ENCODE peak calls at places on chromosomes 6 and 20, in five cellular contexts. One of them, this sample, is unnamed.

GRCh38 chr6:42498473-42499128 is 46.9 kb upstream of the TRERF1 start:
- DNase-seq in ovary: no peak
- DNase-seq in spleen: no peak
- DNase-seq in keratinocyte: no peak
- DNase-seq in gastrocnemius medialis: no peak
- DNase-seq in this sample: no peak

GRCh38 chr20:13202553-13202952 is 18.5 kb upstream of the ISM1 start:
- DNase-seq in gastrocnemius medialis: no peak
- DNase-seq in ovary: no peak
- DNase-seq in keratinocyte: no peak
- DNase-seq in spleen: no peak
- DNase-seq in this sample: no peak

GRCh38 chr20:43193443-43193842 is 3.7 kb upstream of the PTPRT start:
- DNase-seq in spleen: no peak
- DNase-seq in gastrocnemius medialis: no peak
- DNase-seq in keratinocyte: no peak
- DNase-seq in ovary: no peak
- DNase-seq in this sample: no peak

GRCh38 chr6:43021270-43022047 is at the start of gene RRP36:
- DNase-seq in ovary: peak; percentile 85
- DNase-seq in spleen: peak; percentile 96
- DNase-seq in gastrocnemius medialis: peak; percentile 67
- DNase-seq in keratinocyte: no peak
- DNase-seq in this sample: peak; percentile 30

GRCh38 chr20:45138451-45139300 is 14.4 kb upstream of the WFDC12 start:
- DNase-seq in ovary: no peak
- DNase-seq in spleen: peak; percentile 91
- DNase-seq in gastrocnemius medialis: no peak
- DNase-seq in keratinocyte: no peak
- DNase-seq in this sample: no peak

GRCh38 chr6:24494726-24495515 is at the start of gene ALDH5A1:
- DNase-seq in keratinocyte: no peak
- DNase-seq in ovary: peak; percentile 82
- DNase-seq in spleen: peak; percentile 95
- DNase-seq in gastrocnemius medialis: peak; percentile 52
- DNase-seq in this sample: peak; percentile 11

GRCh38 chr6:80314531-80314930 is 208.1 kb downstream of the BCKDHB start:
- DNase-seq in ovary: no peak
- DNase-seq in gastrocnemius medialis: no peak
- DNase-seq in spleen: peak; percentile 61
- DNase-seq in keratinocyte: no peak
- DNase-seq in this sample: no peak

GRCh38 chr6:22147983-22148797 is 148.6 kb downstream of the PRL start:
- DNase-seq in gastrocnemius medialis: no peak
- DNase-seq in keratinocyte: no peak
- DNase-seq in ovary: peak; percentile 38
- DNase-seq in spleen: no peak
- DNase-seq in this sample: no peak

GRCh38 chr6:14747881-14748520 is 497.9 kb upstream of the JARID2 start:
- DNase-seq in keratinocyte: no peak
- DNase-seq in spleen: no peak
- DNase-seq in ovary: no peak
- DNase-seq in gastrocnemius medialis: no peak
- DNase-seq in this sample: no peak

GRCh38 chr6:11810039-11810541 is 31.5 kb upstream of the ADTRP start:
- DNase-seq in ovary: peak; percentile 86
- DNase-seq in spleen: no peak
- DNase-seq in gastrocnemius medialis: peak; percentile 15
- DNase-seq in keratinocyte: peak; percentile 46
- DNase-seq in this sample: peak; percentile 60

GRCh38 chr6:32692019-32692418 is 25.6 kb upstream of the HLA-DQB1 start:
- DNase-seq in keratinocyte: no peak
- DNase-seq in spleen: no peak
- DNase-seq in ovary: no peak
- DNase-seq in gastrocnemius medialis: no peak
- DNase-seq in this sample: no peak

GRCh38 chr6:166454692-166455515 is 72.2 kb upstream of the MPC1 start:
- DNase-seq in spleen: peak; percentile 28
- DNase-seq in gastrocnemius medialis: no peak
- DNase-seq in keratinocyte: no peak
- DNase-seq in ovary: no peak
- DNase-seq in this sample: no peak

GRCh38 chr20:47468290-47469050 is 33.2 kb upstream of the NCOA3 start:
- DNase-seq in gastrocnemius medialis: no peak
- DNase-seq in spleen: no peak
- DNase-seq in keratinocyte: no peak
- DNase-seq in ovary: no peak
- DNase-seq in this sample: no peak

GRCh38 chr6:10668126-10668917 is 26.1 kb downstream of the C6orf52 start:
- DNase-seq in keratinocyte: no peak
- DNase-seq in spleen: no peak
- DNase-seq in ovary: no peak
- DNase-seq in gastrocnemius medialis: no peak
- DNase-seq in this sample: no peak

GRCh38 chr20:58271596-58272460 is 37.7 kb upstream of the RAB22A start:
- DNase-seq in gastrocnemius medialis: no peak
- DNase-seq in ovary: no peak
- DNase-seq in keratinocyte: no peak
- DNase-seq in spleen: no peak
- DNase-seq in this sample: no peak

GRCh38 chr20:21027569-21027968 is 78.6 kb downstream of the LINC00237 start:
- DNase-seq in gastrocnemius medialis: no peak
- DNase-seq in spleen: no peak
- DNase-seq in keratinocyte: no peak
- DNase-seq in ovary: no peak
- DNase-seq in this sample: no peak

GRCh38 chr20:21028436-21028835 is 77.7 kb downstream of the LINC00237 start:
- DNase-seq in spleen: no peak
- DNase-seq in ovary: no peak
- DNase-seq in gastrocnemius medialis: no peak
- DNase-seq in keratinocyte: no peak
- DNase-seq in this sample: no peak

GRCh38 chr20:21029356-21029755 is 76.8 kb downstream of the LINC00237 start:
- DNase-seq in spleen: no peak
- DNase-seq in gastrocnemius medialis: no peak
- DNase-seq in keratinocyte: no peak
- DNase-seq in ovary: no peak
- DNase-seq in this sample: no peak

GRCh38 chr20:21028921-21029320 is 77.2 kb downstream of the LINC00237 start:
- DNase-seq in keratinocyte: no peak
- DNase-seq in ovary: no peak
- DNase-seq in spleen: no peak
- DNase-seq in gastrocnemius medialis: no peak
- DNase-seq in this sample: no peak

GRCh38 chr20:21026951-21027350 is 79.2 kb downstream of the LINC00237 start:
- DNase-seq in keratinocyte: no peak
- DNase-seq in ovary: no peak
- DNase-seq in spleen: no peak
- DNase-seq in gastrocnemius medialis: no peak
- DNase-seq in this sample: no peak
- H3K4me1 ChIP-seq in keratinocyte: no peaks in the 10 kb centered on the region
- H3K4me1 ChIP-seq in ovary: no peaks in the 10 kb centered on the region
- H3K4me1 ChIP-seq in spleen: no peaks in the 10 kb centered on the region
- H3K4me1 ChIP-seq in gastrocnemius medialis: no peaks in the 10 kb centered on the region
- H3K4me1 ChIP-seq in this sample: no peaks in the 10 kb centered on the region

DNA sequence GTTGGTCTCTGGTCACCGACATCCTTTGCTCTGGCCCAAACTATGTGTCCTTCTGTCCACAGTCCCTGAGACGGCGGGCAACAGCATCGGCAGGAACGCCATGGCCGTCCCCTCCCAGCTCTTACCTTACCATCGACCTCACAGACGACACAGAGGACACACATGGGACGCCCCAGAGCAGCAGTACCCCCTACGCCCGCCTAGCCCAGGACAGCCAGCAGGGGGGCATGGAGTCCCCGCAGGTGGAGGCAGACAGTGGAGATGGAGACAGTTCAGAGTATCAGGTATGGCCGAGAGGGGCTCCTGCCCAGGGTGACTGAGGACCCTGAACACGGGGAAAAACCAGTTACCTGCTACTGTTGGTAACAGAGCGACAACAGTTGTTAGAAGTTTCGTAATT is 25.0 kb downstream of the DNMT3B start:
- DNase-seq in gastrocnemius medialis: no peak
- DNase-seq in ovary: no peak
- DNase-seq in keratinocyte: no peak
- DNase-seq in spleen: no peak
- DNase-seq in this sample: no peak
- TF ChIP-seq CTCF in gastrocnemius medialis: no peak
- TF ChIP-seq CTCF in ovary: no peak
- TF ChIP-seq CTCF in keratinocyte: no peak
- TF ChIP-seq CTCF in spleen: no peak
- TF ChIP-seq CTCF in this sample: no peak

GRCh38 chr6:72624557-72625160 is 2.8 kb downstream of the KCNQ5 start:
- DNase-seq in gastrocnemius medialis: no peak
- DNase-seq in keratinocyte: no peak
- DNase-seq in spleen: no peak
- DNase-seq in ovary: no peak
- DNase-seq in this sample: no peak

GRCh38 chr6:72622094-72622540 is 253 bp downstream of the KCNQ5 start:
- DNase-seq in gastrocnemius medialis: no peak
- DNase-seq in keratinocyte: no peak
- DNase-seq in ovary: no peak
- DNase-seq in spleen: peak; percentile 92
- DNase-seq in this sample: no peak

GRCh38 chr6:72626126-72626525 is 4.3 kb downstream of the KCNQ5 start:
- DNase-seq in gastrocnemius medialis: no peak
- DNase-seq in keratinocyte: no peak
- DNase-seq in spleen: no peak
- DNase-seq in ovary: no peak
- DNase-seq in this sample: no peak

GRCh38 chr6:72621243-72622093 is at the start of gene KCNQ5:
- DNase-seq in ovary: no peak
- DNase-seq in keratinocyte: no peak
- DNase-seq in spleen: peak; percentile 85
- DNase-seq in gastrocnemius medialis: no peak
- DNase-seq in this sample: no peak

DNA sequence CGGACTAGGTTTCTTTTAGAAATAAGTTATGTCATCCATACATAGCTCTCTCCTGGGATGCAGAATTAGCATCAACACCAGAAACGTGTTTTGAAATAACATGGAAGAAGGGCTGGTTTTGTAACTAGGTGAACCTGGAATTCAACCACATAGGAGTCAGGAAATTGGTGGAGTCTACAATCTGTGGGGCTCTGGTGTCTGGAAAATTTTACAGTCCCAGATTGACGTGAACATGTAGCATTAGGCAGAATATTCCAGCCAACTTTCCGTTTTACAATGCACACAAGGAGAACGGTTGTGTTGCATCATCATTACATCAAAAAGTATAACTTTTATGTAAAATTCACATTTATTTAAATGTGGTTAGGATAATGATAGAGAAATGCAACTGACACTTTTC is 1.9 kb downstream of the KCNQ5 start:
- DNase-seq in ovary: no peak
- DNase-seq in spleen: no peak
- DNase-seq in keratinocyte: no peak
- DNase-seq in gastrocnemius medialis: no peak
- DNase-seq in this sample: no peak
- H3K4me3 ChIP-seq in ovary: no peak overlapping the region
- H3K4me3 ChIP-seq in spleen: no peak overlapping the region
- H3K4me3 ChIP-seq in keratinocyte: peak overlapping the region; percentile 93
- H3K4me3 ChIP-seq in gastrocnemius medialis: peak overlapping the region; percentile 72
- H3K4me3 ChIP-seq in this sample: peak overlapping the region; percentile 87

GRCh38 chr20:63234693-63235398 is 859 bp upstream of the BIRC7 start:
- DNase-seq in ovary: no peak
- DNase-seq in keratinocyte: no peak
- DNase-seq in gastrocnemius medialis: no peak
- DNase-seq in spleen: no peak
- DNase-seq in this sample: no peak

GRCh38 chr20:63233924-63234323 is 1.8 kb upstream of the BIRC7 start:
- DNase-seq in ovary: no peak
- DNase-seq in gastrocnemius medialis: no peak
- DNase-seq in keratinocyte: no peak
- DNase-seq in spleen: no peak
- DNase-seq in this sample: no peak

GRCh38 chr20:63233061-63233344 is 2.7 kb upstream of the BIRC7 start:
- DNase-seq in ovary: no peak
- DNase-seq in spleen: no peak
- DNase-seq in keratinocyte: no peak
- DNase-seq in gastrocnemius medialis: no peak
- DNase-seq in this sample: no peak

GRCh38 chr20:63230800-63231268 is 4.9 kb upstream of the BIRC7 start:
- DNase-seq in keratinocyte: no peak
- DNase-seq in ovary: peak; percentile 77
- DNase-seq in gastrocnemius medialis: no peak
- DNase-seq in spleen: no peak
- DNase-seq in this sample: no peak

GRCh38 chr20:63232235-63233060 is 3.3 kb upstream of the BIRC7 start:
- DNase-seq in gastrocnemius medialis: no peak
- DNase-seq in keratinocyte: no peak
- DNase-seq in ovary: no peak
- DNase-seq in spleen: no peak
- DNase-seq in this sample: no peak
- H3K4me1 ChIP-seq in gastrocnemius medialis: no peaks in the 10 kb centered on the region
- H3K4me1 ChIP-seq in keratinocyte: no peaks in the 10 kb centered on the region
- H3K4me1 ChIP-seq in ovary: no peaks in the 10 kb centered on the region
- H3K4me1 ChIP-seq in spleen: no peaks in the 10 kb centered on the region
- H3K4me1 ChIP-seq in this sample: no peaks in the 10 kb centered on the region

DNA sequence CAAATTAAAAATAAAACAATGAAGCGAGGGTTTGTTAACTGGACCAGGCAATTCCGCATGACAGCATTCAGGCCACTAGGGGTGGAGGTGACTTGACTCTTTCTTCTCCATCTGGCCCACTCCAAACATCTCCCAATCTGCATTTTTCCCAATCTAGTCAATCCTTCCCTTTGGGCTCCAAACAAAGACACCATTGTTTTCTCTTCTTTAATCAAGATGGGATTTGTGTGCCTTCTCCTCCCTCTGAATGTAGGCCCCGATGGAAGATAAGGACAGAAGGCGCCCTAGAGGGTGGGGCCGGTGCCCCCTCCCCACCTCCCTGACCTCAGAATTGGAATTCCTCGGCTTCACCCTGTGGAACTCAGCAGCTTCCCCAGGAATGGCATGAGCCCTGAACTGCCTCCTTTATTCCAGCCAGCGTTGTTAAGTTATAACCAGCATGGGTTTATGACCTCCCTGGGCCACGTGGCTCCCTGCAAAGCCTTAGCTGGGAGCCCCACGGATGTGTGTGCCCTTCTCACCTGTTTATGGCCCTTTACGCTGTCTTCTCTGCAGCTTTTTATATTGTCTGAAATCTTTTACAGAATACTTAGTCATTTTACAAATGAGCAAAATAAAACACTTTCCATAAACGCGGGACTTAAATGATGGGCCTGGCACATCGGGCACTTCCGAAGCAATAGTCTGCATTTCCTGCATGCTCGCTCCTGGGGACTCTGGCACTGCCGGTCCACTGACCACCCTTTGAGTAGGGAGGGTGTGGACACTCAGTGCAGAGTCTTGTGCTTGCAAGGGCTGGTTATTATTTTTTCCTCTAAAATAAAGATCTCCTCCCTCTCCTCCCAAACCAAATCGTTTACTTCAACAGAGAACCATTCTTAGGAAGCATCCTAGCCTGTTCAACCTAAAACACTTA is 24.5 kb downstream of the OVOL2 start:
- DNase-seq in ovary: no peak
- DNase-seq in spleen: no peak
- DNase-seq in keratinocyte: no peak
- DNase-seq in gastrocnemius medialis: no peak
- DNase-seq in this sample: no peak
- TF ChIP-seq CTCF in ovary: no peak
- TF ChIP-seq CTCF in spleen: no peak
- TF ChIP-seq CTCF in keratinocyte: no peak
- TF ChIP-seq CTCF in gastrocnemius medialis: no peak
- TF ChIP-seq CTCF in this sample: no peak